ENCODE peak calls at places on chromosomes 1 and 21, in four cellular contexts. U is keratinocyte, A is DND-41, D is fibroblast of pulmonary artery. W is an unnamed sample.

GRCh38 chr1:207867136-207868081 is 43.5 kb downstream of the CD34 start:
- DNase-seq in A (peak; percentile 40), U (no peak), D (no peak), W (no peak)

GRCh38 chr21:36783612-36784383 is 84.9 kb downstream of the SIM2 start:
- DNase-seq in U (peak; percentile 77), D (peak; percentile 50), A (no peak), W (no peak)

GRCh38 chr1:2632051-2632430 is 775 bp downstream of the MMEL1 start:
- DNase-seq in D (no peak), A (no peak), U (no peak), W (no peak)

GRCh38 chr21:42524341-42525227 is 10.9 kb downstream of the SLC37A1 start:
- DNase-seq in D (peak; percentile 17), A (no peak), U (no peak), W (peak; percentile 40)

GRCh38 chr1:171252482-171252881 is 4.2 kb downstream of the FMO1 start:
- DNase-seq in A (peak; percentile 79), U (no peak), D (no peak), W (no peak)

GRCh38 chr1:53747841-53748240 is 8.9 kb upstream of the GLIS1 start:
- DNase-seq in A (no peak), U (no peak), D (no peak), W (no peak)

GRCh38 chr1:62687421-62687902 is 724 bp downstream of the DOCK7 start:
- DNase-seq in D (peak; percentile 44), U (no peak), A (peak; percentile 60), W (peak; percentile 23)

GRCh38 chr1:27878038-27878437 is 5.7 kb downstream of the THEMIS2 start:
- DNase-seq in D (no peak), U (no peak), A (peak; percentile 62), W (no peak)

GRCh38 chr21:43619856-43620255 is 39.4 kb downstream of the HSF2BP start:
- DNase-seq in A (no peak), U (no peak), D (peak; percentile 31), W (no peak)

GRCh38 chr21:25005388-25005787 is 601.9 kb downstream of the MRPL39 start:
- DNase-seq in A (no peak), D (peak; percentile 5), U (no peak), W (no peak)

GRCh38 chr21:31660134-31660565 is 657 bp downstream of the SOD1 start:
- DNase-seq in D (peak; percentile 25), U (no peak), A (peak; percentile 45), W (no peak)

GRCh38 chr1:209377995-209378394 is 205.5 kb upstream of the CAMK1G start:
- DNase-seq in A (no peak), D (no peak), U (no peak), W (no peak)

GRCh38 chr1:247421074-247421473 is 5.1 kb downstream of the NLRP3 start:
- DNase-seq in A (no peak), U (no peak), D (no peak), W (no peak)

GRCh38 chr1:52127181-52128175 is 14.4 kb upstream of the ZFYVE9 start:
- DNase-seq in U (no peak), A (peak; percentile 37), D (peak; percentile 88), W (peak; percentile 32)

GRCh38 chr1:204975568-204976235 is 67.3 kb upstream of the CNTN2 start:
- DNase-seq in A (peak; percentile 65), D (peak; percentile 58), U (no peak), W (peak; percentile 79)

GRCh38 chr1:1044455-1044854 is 24.5 kb downstream of the AGRN start:
- DNase-seq in U (no peak), D (no peak), A (no peak), W (no peak)

GRCh38 chr1:228821252-228821651 is 86.0 kb downstream of the RHOU start:
- DNase-seq in D (no peak), U (no peak), A (no peak), W (no peak)

W was measured in HuH-7.